ENCODE peak calls at places on chromosome 18, in ten cellular contexts. One of them, this sample, is unnamed.

GRCh38 chr18:41681138-41681881 is 273.7 kb upstream of the PIK3C3 start:
- DNase-seq in PC-9: no peak
- DNase-seq in left lung: peak; percentile 23
- DNase-seq in dorsolateral prefrontal cortex: no peak
- DNase-seq in fibroblast of the aortic adventitia: no peak
- DNase-seq in nephron progenitor cell: no peak
- DNase-seq in progenitor cell of endocrine pancreas: no peak
- DNase-seq in fibroblast of lung: peak; percentile 25
- DNase-seq in Calu3: no peak
- DNase-seq in CD4-positive, alpha-beta T cell: no peak
- DNase-seq in this sample: no peak

GRCh38 chr18:77107218-77107815 is 25.3 kb downstream of the MBP start:
- DNase-seq in fibroblast of the aortic adventitia: peak; percentile 49
- DNase-seq in dorsolateral prefrontal cortex: no peak
- DNase-seq in Calu3: no peak
- DNase-seq in fibroblast of lung: peak; percentile 24
- DNase-seq in progenitor cell of endocrine pancreas: no peak
- DNase-seq in left lung: no peak
- DNase-seq in CD4-positive, alpha-beta T cell: no peak
- DNase-seq in nephron progenitor cell: no peak
- DNase-seq in PC-9: no peak
- DNase-seq in this sample: no peak

GRCh38 chr18:54140641-54141040 is 83.8 kb downstream of the MBD2 start:
- DNase-seq in CD4-positive, alpha-beta T cell: no peak
- DNase-seq in left lung: no peak
- DNase-seq in fibroblast of lung: peak; percentile 73
- DNase-seq in progenitor cell of endocrine pancreas: no peak
- DNase-seq in dorsolateral prefrontal cortex: no peak
- DNase-seq in Calu3: no peak
- DNase-seq in fibroblast of the aortic adventitia: peak; percentile 69
- DNase-seq in PC-9: no peak
- DNase-seq in nephron progenitor cell: no peak
- DNase-seq in this sample: no peak

GRCh38 chr18:51569153-51569552 is 371.7 kb upstream of the MEX3C start:
- DNase-seq in PC-9: no peak
- DNase-seq in left lung: no peak
- DNase-seq in fibroblast of the aortic adventitia: no peak
- DNase-seq in dorsolateral prefrontal cortex: no peak
- DNase-seq in progenitor cell of endocrine pancreas: no peak
- DNase-seq in Calu3: no peak
- DNase-seq in CD4-positive, alpha-beta T cell: no peak
- DNase-seq in fibroblast of lung: no peak
- DNase-seq in nephron progenitor cell: no peak
- DNase-seq in this sample: no peak

GRCh38 chr18:25736516-25736915 is 353.9 kb downstream of the SS18 start:
- DNase-seq in left lung: no peak
- DNase-seq in fibroblast of lung: peak; percentile 82
- DNase-seq in dorsolateral prefrontal cortex: no peak
- DNase-seq in Calu3: no peak
- DNase-seq in CD4-positive, alpha-beta T cell: no peak
- DNase-seq in nephron progenitor cell: no peak
- DNase-seq in PC-9: no peak
- DNase-seq in progenitor cell of endocrine pancreas: no peak
- DNase-seq in fibroblast of the aortic adventitia: no peak
- DNase-seq in this sample: no peak

GRCh38 chr18:45106331-45106774 is 425.7 kb downstream of the SETBP1 start:
- DNase-seq in dorsolateral prefrontal cortex: no peak
- DNase-seq in nephron progenitor cell: no peak
- DNase-seq in PC-9: no peak
- DNase-seq in Calu3: no peak
- DNase-seq in fibroblast of the aortic adventitia: peak; percentile 56
- DNase-seq in progenitor cell of endocrine pancreas: no peak
- DNase-seq in CD4-positive, alpha-beta T cell: no peak
- DNase-seq in left lung: no peak
- DNase-seq in fibroblast of lung: peak; percentile 81
- DNase-seq in this sample: peak; percentile 36

GRCh38 chr18:52242711-52243110 is 97.3 kb upstream of the DCC start:
- DNase-seq in left lung: no peak
- DNase-seq in fibroblast of lung: no peak
- DNase-seq in PC-9: no peak
- DNase-seq in fibroblast of the aortic adventitia: no peak
- DNase-seq in Calu3: no peak
- DNase-seq in nephron progenitor cell: no peak
- DNase-seq in CD4-positive, alpha-beta T cell: no peak
- DNase-seq in progenitor cell of endocrine pancreas: no peak
- DNase-seq in dorsolateral prefrontal cortex: no peak
- DNase-seq in this sample: no peak

GRCh38 chr18:50097702-50098101 is 97.2 kb downstream of the MYO5B start:
- DNase-seq in PC-9: peak; percentile 98
- DNase-seq in dorsolateral prefrontal cortex: no peak
- DNase-seq in CD4-positive, alpha-beta T cell: no peak
- DNase-seq in nephron progenitor cell: no peak
- DNase-seq in fibroblast of lung: peak; percentile 60
- DNase-seq in left lung: no peak
- DNase-seq in progenitor cell of endocrine pancreas: no peak
- DNase-seq in Calu3: peak; percentile 85
- DNase-seq in fibroblast of the aortic adventitia: no peak
- DNase-seq in this sample: no peak

GRCh38 chr18:11713756-11714155 is 24.7 kb downstream of the GNAL start:
- DNase-seq in Calu3: no peak
- DNase-seq in fibroblast of lung: no peak
- DNase-seq in CD4-positive, alpha-beta T cell: no peak
- DNase-seq in left lung: no peak
- DNase-seq in progenitor cell of endocrine pancreas: no peak
- DNase-seq in nephron progenitor cell: no peak
- DNase-seq in fibroblast of the aortic adventitia: no peak
- DNase-seq in dorsolateral prefrontal cortex: no peak
- DNase-seq in PC-9: no peak
- DNase-seq in this sample: no peak

GRCh38 chr18:9806905-9807304 is 78.9 kb upstream of the TXNDC2 start:
- DNase-seq in dorsolateral prefrontal cortex: no peak
- DNase-seq in CD4-positive, alpha-beta T cell: no peak
- DNase-seq in fibroblast of the aortic adventitia: no peak
- DNase-seq in fibroblast of lung: no peak
- DNase-seq in nephron progenitor cell: no peak
- DNase-seq in Calu3: no peak
- DNase-seq in PC-9: no peak
- DNase-seq in left lung: no peak
- DNase-seq in progenitor cell of endocrine pancreas: no peak
- DNase-seq in this sample: no peak

GRCh38 chr18:50836521-50836957 is 16.7 kb upstream of the MRO start:
- DNase-seq in left lung: no peak
- DNase-seq in nephron progenitor cell: no peak
- DNase-seq in PC-9: peak; percentile 99
- DNase-seq in dorsolateral prefrontal cortex: no peak
- DNase-seq in CD4-positive, alpha-beta T cell: no peak
- DNase-seq in progenitor cell of endocrine pancreas: no peak
- DNase-seq in fibroblast of the aortic adventitia: peak; percentile 78
- DNase-seq in Calu3: peak; percentile 51
- DNase-seq in fibroblast of lung: peak; percentile 94
- DNase-seq in this sample: no peak

GRCh38 chr18:76231402-76231801 is 263.6 kb downstream of the ZNF516 start:
- DNase-seq in CD4-positive, alpha-beta T cell: no peak
- DNase-seq in left lung: no peak
- DNase-seq in fibroblast of the aortic adventitia: no peak
- DNase-seq in PC-9: no peak
- DNase-seq in nephron progenitor cell: no peak
- DNase-seq in fibroblast of lung: no peak
- DNase-seq in Calu3: no peak
- DNase-seq in progenitor cell of endocrine pancreas: no peak
- DNase-seq in dorsolateral prefrontal cortex: no peak
- DNase-seq in this sample: no peak

GRCh38 chr18:48946329-48946835 is 4.4 kb downstream of the SMAD7 start:
- DNase-seq in fibroblast of lung: peak; percentile 90
- DNase-seq in nephron progenitor cell: no peak
- DNase-seq in progenitor cell of endocrine pancreas: no peak
- DNase-seq in left lung: no peak
- DNase-seq in PC-9: peak; percentile 90
- DNase-seq in Calu3: peak; percentile 43
- DNase-seq in dorsolateral prefrontal cortex: no peak
- DNase-seq in CD4-positive, alpha-beta T cell: no peak
- DNase-seq in fibroblast of the aortic adventitia: peak; percentile 71
- DNase-seq in this sample: no peak

GRCh38 chr18:77702686-77703085 is 453.0 kb downstream of the GALR1 start:
- DNase-seq in CD4-positive, alpha-beta T cell: no peak
- DNase-seq in fibroblast of lung: no peak
- DNase-seq in progenitor cell of endocrine pancreas: no peak
- DNase-seq in Calu3: no peak
- DNase-seq in PC-9: peak; percentile 45
- DNase-seq in nephron progenitor cell: peak; percentile 10
- DNase-seq in fibroblast of the aortic adventitia: peak; percentile 19
- DNase-seq in left lung: no peak
- DNase-seq in dorsolateral prefrontal cortex: peak; percentile 14
- DNase-seq in this sample: peak; percentile 16

GRCh38 chr18:28767781-28768211 is 590.9 kb upstream of the CDH2 start:
- DNase-seq in PC-9: no peak
- DNase-seq in left lung: no peak
- DNase-seq in CD4-positive, alpha-beta T cell: no peak
- DNase-seq in nephron progenitor cell: no peak
- DNase-seq in Calu3: no peak
- DNase-seq in fibroblast of lung: peak; percentile 89
- DNase-seq in progenitor cell of endocrine pancreas: no peak
- DNase-seq in dorsolateral prefrontal cortex: no peak
- DNase-seq in fibroblast of the aortic adventitia: peak; percentile 84
- DNase-seq in this sample: no peak

DNA sequence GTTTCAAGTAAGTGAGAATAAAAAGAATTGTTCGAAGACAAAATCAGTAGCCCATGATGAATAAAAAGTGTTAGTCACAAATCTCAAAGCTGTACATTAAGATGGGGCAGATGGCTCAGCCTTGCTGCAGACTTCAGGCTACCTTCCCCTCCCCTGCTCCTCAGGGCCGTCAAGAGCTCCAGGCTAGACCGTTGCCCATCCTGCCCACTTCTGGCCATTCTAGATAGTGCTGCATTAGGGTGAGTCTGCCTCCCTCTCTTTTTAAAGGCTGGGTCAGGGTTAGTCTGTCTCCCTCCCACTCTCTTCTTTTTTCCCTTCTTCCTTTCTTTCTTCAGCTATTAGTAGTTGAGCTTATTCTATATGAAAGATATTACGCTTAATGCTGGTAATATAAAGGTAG is 86.0 kb downstream of the MAPRE2 start:
- DNase-seq in PC-9: no peak
- DNase-seq in CD4-positive, alpha-beta T cell: no peak
- DNase-seq in Calu3: peak; percentile 13
- DNase-seq in nephron progenitor cell: no peak
- DNase-seq in fibroblast of lung: no peak
- DNase-seq in left lung: no peak
- DNase-seq in fibroblast of the aortic adventitia: no peak
- DNase-seq in progenitor cell of endocrine pancreas: no peak
- DNase-seq in dorsolateral prefrontal cortex: no peak
- DNase-seq in this sample: peak; percentile 26
- TF ChIP-seq CTCF in PC-9: peak; percentile 15
- TF ChIP-seq CTCF in CD4-positive, alpha-beta T cell: no peak
- TF ChIP-seq CTCF in Calu3: no peak
- TF ChIP-seq CTCF in nephron progenitor cell: no peak
- TF ChIP-seq CTCF in fibroblast of lung: no peak
- TF ChIP-seq CTCF in left lung: no peak
- TF ChIP-seq CTCF in fibroblast of the aortic adventitia: peak; percentile 29
- TF ChIP-seq CTCF in progenitor cell of endocrine pancreas: no peak
- TF ChIP-seq CTCF in dorsolateral prefrontal cortex: peak; percentile 16
- TF ChIP-seq CTCF in this sample: no peak

GRCh38 chr18:62745089-62745751 is 29.9 kb downstream of the PHLPP1 start:
- DNase-seq in fibroblast of the aortic adventitia: no peak
- DNase-seq in Calu3: no peak
- DNase-seq in dorsolateral prefrontal cortex: no peak
- DNase-seq in progenitor cell of endocrine pancreas: no peak
- DNase-seq in CD4-positive, alpha-beta T cell: no peak
- DNase-seq in nephron progenitor cell: no peak
- DNase-seq in left lung: no peak
- DNase-seq in fibroblast of lung: no peak
- DNase-seq in PC-9: no peak
- DNase-seq in this sample: no peak
- TF ChIP-seq CTCF in fibroblast of the aortic adventitia: no peak
- TF ChIP-seq CTCF in Calu3: no peak
- TF ChIP-seq CTCF in dorsolateral prefrontal cortex: no peak
- TF ChIP-seq CTCF in progenitor cell of endocrine pancreas: no peak
- TF ChIP-seq CTCF in CD4-positive, alpha-beta T cell: no peak
- TF ChIP-seq CTCF in nephron progenitor cell: no peak
- TF ChIP-seq CTCF in left lung: no peak
- TF ChIP-seq CTCF in fibroblast of lung: no peak
- TF ChIP-seq CTCF in PC-9: no peak
- TF ChIP-seq CTCF in this sample: no peak

GRCh38 chr18:3595282-3596273 is 145.6 kb downstream of the TGIF1 start:
- DNase-seq in dorsolateral prefrontal cortex: no peak
- DNase-seq in PC-9: peak; percentile 99
- DNase-seq in fibroblast of the aortic adventitia: peak; percentile 98
- DNase-seq in Calu3: peak; percentile 68
- DNase-seq in nephron progenitor cell: no peak
- DNase-seq in progenitor cell of endocrine pancreas: no peak
- DNase-seq in left lung: no peak
- DNase-seq in CD4-positive, alpha-beta T cell: no peak
- DNase-seq in fibroblast of lung: peak; percentile 99
- DNase-seq in this sample: peak; percentile 57
- TF ChIP-seq CTCF in dorsolateral prefrontal cortex: no peak
- TF ChIP-seq CTCF in PC-9: no peak
- TF ChIP-seq CTCF in fibroblast of the aortic adventitia: no peak
- TF ChIP-seq CTCF in Calu3: no peak
- TF ChIP-seq CTCF in nephron progenitor cell: no peak
- TF ChIP-seq CTCF in progenitor cell of endocrine pancreas: no peak
- TF ChIP-seq CTCF in left lung: no peak
- TF ChIP-seq CTCF in CD4-positive, alpha-beta T cell: no peak
- TF ChIP-seq CTCF in fibroblast of lung: no peak
- TF ChIP-seq CTCF in this sample: no peak

GRCh38 chr18:32920796-32921787 is 148.3 kb upstream of the KLHL14 start:
- DNase-seq in progenitor cell of endocrine pancreas: no peak
- DNase-seq in nephron progenitor cell: no peak
- DNase-seq in fibroblast of lung: peak; percentile 98
- DNase-seq in left lung: no peak
- DNase-seq in CD4-positive, alpha-beta T cell: no peak
- DNase-seq in Calu3: peak; percentile 34
- DNase-seq in dorsolateral prefrontal cortex: no peak
- DNase-seq in fibroblast of the aortic adventitia: peak; percentile 95
- DNase-seq in PC-9: peak; percentile 38
- DNase-seq in this sample: peak; percentile 2

GRCh38 chr18:32918692-32919250 is 145.9 kb upstream of the KLHL14 start:
- DNase-seq in nephron progenitor cell: no peak
- DNase-seq in PC-9: no peak
- DNase-seq in dorsolateral prefrontal cortex: no peak
- DNase-seq in Calu3: no peak
- DNase-seq in fibroblast of the aortic adventitia: no peak
- DNase-seq in fibroblast of lung: no peak
- DNase-seq in progenitor cell of endocrine pancreas: no peak
- DNase-seq in CD4-positive, alpha-beta T cell: no peak
- DNase-seq in left lung: no peak
- DNase-seq in this sample: no peak

GRCh38 chr18:32922951-32923430 is 150.2 kb upstream of the KLHL14 start:
- DNase-seq in PC-9: no peak
- DNase-seq in progenitor cell of endocrine pancreas: no peak
- DNase-seq in nephron progenitor cell: no peak
- DNase-seq in left lung: no peak
- DNase-seq in Calu3: no peak
- DNase-seq in fibroblast of the aortic adventitia: no peak
- DNase-seq in fibroblast of lung: peak; percentile 84
- DNase-seq in CD4-positive, alpha-beta T cell: no peak
- DNase-seq in dorsolateral prefrontal cortex: no peak
- DNase-seq in this sample: no peak

GRCh38 chr18:32915526-32915925 is 142.7 kb upstream of the KLHL14 start:
- DNase-seq in Calu3: no peak
- DNase-seq in dorsolateral prefrontal cortex: no peak
- DNase-seq in left lung: no peak
- DNase-seq in fibroblast of lung: no peak
- DNase-seq in fibroblast of the aortic adventitia: peak; percentile 24
- DNase-seq in CD4-positive, alpha-beta T cell: no peak
- DNase-seq in progenitor cell of endocrine pancreas: no peak
- DNase-seq in PC-9: no peak
- DNase-seq in nephron progenitor cell: no peak
- DNase-seq in this sample: no peak

GRCh38 chr18:32919799-32920198 is 147.0 kb upstream of the KLHL14 start:
- DNase-seq in fibroblast of the aortic adventitia: peak; percentile 16
- DNase-seq in left lung: no peak
- DNase-seq in nephron progenitor cell: peak; percentile 20
- DNase-seq in progenitor cell of endocrine pancreas: peak; percentile 11
- DNase-seq in dorsolateral prefrontal cortex: no peak
- DNase-seq in fibroblast of lung: peak; percentile 41
- DNase-seq in Calu3: peak; percentile 63
- DNase-seq in CD4-positive, alpha-beta T cell: no peak
- DNase-seq in PC-9: no peak
- DNase-seq in this sample: peak; percentile 18
- TF ChIP-seq CTCF in fibroblast of the aortic adventitia: peak; percentile 30
- TF ChIP-seq CTCF in left lung: no peak
- TF ChIP-seq CTCF in nephron progenitor cell: peak; percentile 64
- TF ChIP-seq CTCF in progenitor cell of endocrine pancreas: peak; percentile 65
- TF ChIP-seq CTCF in dorsolateral prefrontal cortex: peak; percentile 30
- TF ChIP-seq CTCF in fibroblast of lung: no peak
- TF ChIP-seq CTCF in Calu3: peak; percentile 52
- TF ChIP-seq CTCF in CD4-positive, alpha-beta T cell: no peak
- TF ChIP-seq CTCF in PC-9: no peak
- TF ChIP-seq CTCF in this sample: no peak

This sample was measured in activated CD8-positive, alpha-beta T cell treated with anti-CD3 and anti-CD28 coated beads for 36 hours.